ENCODE peak calls at places on chromosomes 4 and X, in eight cellular contexts. G, C, M, I, V, F, Z and O are unnamed samples.

GRCh38 chr4:138275216-138275615 is 33.1 kb upstream of the SLC7A11 start:
- DNase-seq in F (peak; percentile 12), M (no peak), C (no peak), Z (no peak), I (no peak), G (no peak), V (no peak), O (no peak)

GRCh38 chr4:183181081-183181480 is 82.0 kb downstream of the WWC2 start:
- DNase-seq in I (no peak), G (no peak), M (no peak), C (no peak), F (no peak), Z (no peak), V (no peak), O (no peak)

GRCh38 chrX:129495941-129496340 is 27.3 kb downstream of the SMARCA1 start:
- DNase-seq in G (no peak), F (peak; percentile 36), M (no peak), C (no peak), V (no peak), I (no peak), Z (no peak), O (no peak)

GRCh38 chrX:129637217-129638109 is 17.3 kb downstream of the APLN start:
- DNase-seq in G (peak; percentile 51), F (peak; percentile 62), V (peak; percentile 78), Z (peak; percentile 67), M (peak; percentile 56), I (peak; percentile 80), C (peak; percentile 40), O (peak; percentile 64)

GRCh38 chr4:157961591-157961990 is 211.2 kb downstream of the GASK1B start:
- DNase-seq in G (no peak), Z (no peak), M (no peak), F (no peak), C (no peak), I (no peak), V (peak; percentile 33), O (no peak)

GRCh38 chr4:43843501-43843900 is 605.1 kb downstream of the KCTD8 start:
- DNase-seq in C (no peak), M (no peak), V (no peak), F (peak; percentile 20), I (no peak), Z (no peak), G (no peak), O (no peak)

GRCh38 chrX:120697053-120697452 is 67.2 kb upstream of the C1GALT1C1 start:
- DNase-seq in C (no peak), V (no peak), F (no peak), Z (no peak), I (peak; percentile 43), M (no peak), G (no peak), O (no peak)

GRCh38 chr4:185123479-185123878 is 19.6 kb upstream of the SLC25A4 start:
- DNase-seq in F (no peak), C (no peak), I (no peak), G (no peak), Z (no peak), V (no peak), M (no peak), O (no peak)

GRCh38 chr4:32025840-32026459 is 1305.8 kb downstream of the PCDH7 start:
- DNase-seq in I (no peak), F (peak; percentile 55), G (no peak), C (no peak), M (no peak), V (peak; percentile 51), Z (no peak), O (no peak)

GRCh38 chrX:71067727-71068051 is 445 bp downstream of the SNX12 start:
- DNase-seq in V (no peak), Z (no peak), I (no peak), C (no peak), F (no peak), M (no peak), G (no peak), O (no peak)

GRCh38 chr4:153468587-153468986 is 2.4 kb downstream of the TMEM131L start:
- DNase-seq in F (no peak), Z (no peak), I (no peak), V (no peak), G (no peak), M (no peak), C (no peak), O (no peak)

GRCh38 chr4:165583341-165583740 is 204.5 kb downstream of the CPE start:
- DNase-seq in I (no peak), F (no peak), V (no peak), Z (no peak), G (no peak), C (no peak), M (no peak), O (no peak)

GRCh38 chr4:99657801-99658200 is at the start of gene C4orf54:
- DNase-seq in V (no peak), Z (no peak), F (no peak), M (no peak), G (no peak), I (no peak), C (no peak), O (no peak)

GRCh38 chr4:144782345-144782744 is 136.4 kb downstream of the HHIP start:
- DNase-seq in M (no peak), Z (no peak), F (peak; percentile 56), V (peak; percentile 6), C (no peak), G (no peak), I (no peak), O (no peak)

GRCh38 chrX:16445166-16445752 is 204.7 kb upstream of the S100G start:
- DNase-seq in F (peak; percentile 27), I (peak; percentile 41), C (peak; percentile 9), G (no peak), V (peak; percentile 31), M (no peak), Z (no peak), O (no peak)

GRCh38 chr4:139768366-139768765 is 102.7 kb downstream of the MGST2 start:
- DNase-seq in F (no peak), C (no peak), I (no peak), V (no peak), M (no peak), Z (no peak), G (no peak), O (no peak)

GRCh38 chr4:157057187-157057586 is 18.8 kb upstream of the GLRB start:
- DNase-seq in V (no peak), C (no peak), G (no peak), F (no peak), Z (no peak), I (no peak), M (no peak), O (no peak)

GRCh38 chrX:19695884-19696283 is 180.6 kb upstream of the MAP3K15 start:
- DNase-seq in C (no peak), F (no peak), G (no peak), Z (no peak), V (no peak), M (no peak), I (no peak), O (no peak)

GRCh38 chr4:159002950-159003349 is 99.9 kb upstream of the RAPGEF2 start:
- DNase-seq in F (peak; percentile 74), Z (no peak), G (no peak), I (no peak), C (no peak), V (peak; percentile 77), M (no peak), O (no peak)

GRCh38 chrX:55489315-55490009 is at the start of gene USP51:
- DNase-seq in V (peak; percentile 60), C (peak; percentile 9), F (peak; percentile 18), M (peak; percentile 49), Z (peak; percentile 49), G (no peak), I (no peak), O (peak; percentile 24)

GRCh38 chrX:39818071-39818470 is 279.7 kb downstream of the BCOR start:
- DNase-seq in V (no peak), I (no peak), F (no peak), M (no peak), C (no peak), G (no peak), Z (no peak), O (no peak)

GRCh38 chr4:112739442-112739841 is 102.5 kb downstream of the LARP7 start:
- DNase-seq in C (no peak), I (no peak), M (no peak), F (no peak), G (no peak), V (no peak), Z (no peak), O (no peak)

GRCh38 chr4:128483041-128483440 is 195.4 kb upstream of the PGRMC2 start:
- DNase-seq in G (no peak), C (no peak), Z (no peak), I (no peak), V (no peak), F (no peak), M (no peak), O (no peak)

GRCh38 chr4:48343531-48343930 is 2.2 kb downstream of the SLAIN2 start:
- DNase-seq in V (peak; percentile 40), C (no peak), F (no peak), G (no peak), Z (no peak), I (no peak), M (no peak), O (no peak)